ENCODE peak calls at places on chromosome 19, in six cellular contexts. J is stimulated activated CD8-positive, alpha-beta memory T cell treated with anti-CD3 and anti-CD28 coated beads, Interleukin-7, amount 100 ng/mL, for 1 hour; H is right atrium auricular region; P is midbrain; F is T follicular helper cell; M is adrenal gland. R is an unnamed sample.

GRCh38 chr19:12126707-12127106 is 13.4 kb downstream of the ZNF20 start:
- DNase-seq in J (no peak), H (no peak), P (peak), F (no peak), M (no peak), R (no peak)

GRCh38 chr19:54648129-54648528 is 14.7 kb upstream of the LILRB4 start:
- DNase-seq in J (no peak), H (no peak), P (no peak), F (no peak), M (no peak), R (no peak)

GRCh38 chr19:16541526-16542044 is 652 bp downstream of the CHERP start:
- DNase-seq in J (no peak), H (no peak), P (no peak), F (no peak), M (no peak), R (no peak)

GRCh38 chr19:52231154-52231565 is 38.2 kb upstream of the ZNF766 start:
- DNase-seq in J (no peak), H (no peak), P (no peak), F (no peak), M (peak), R (no peak)

GRCh38 chr19:42330521-42330835 is 5.0 kb downstream of the MEGF8 start:
- DNase-seq in J (no peak), H (no peak), P (no peak), F (no peak), M (no peak), R (no peak)

GRCh38 chr19:49515767-49516166 is 3.3 kb downstream of the FCGRT start:
- DNase-seq in J (no peak), H (peak), P (peak), F (no peak), M (peak), R (no peak)

GRCh38 chr19:35557539-35558399 is 5.7 kb downstream of the ATP4A start:
- DNase-seq in J (peak), H (no peak), P (no peak), F (peak), M (peak), R (peak)

GRCh38 chr19:3950871-3951861 is 18.3 kb downstream of the NMRK2 start:
- DNase-seq in J (no peak), H (no peak), P (no peak), F (no peak), M (peak), R (no peak)

GRCh38 chr19:19224852-19225494 is 13.2 kb downstream of the NCAN start:
- DNase-seq in J (peak), H (no peak), P (no peak), F (peak), M (peak), R (no peak)

GRCh38 chr19:39362682-39363657 is 20.7 kb downstream of the SAMD4B start:
- DNase-seq in J (no peak), H (no peak), P (no peak), F (no peak), M (no peak), R (no peak)

GRCh38 chr19:43439183-43440063 is 24.7 kb downstream of the TEX101 start:
- DNase-seq in J (no peak), H (no peak), P (no peak), F (peak), M (no peak), R (no peak)

R was measured in NCI-H1694.